ENCODE peak calls at places on chromosomes 11 and 22, in nine cellular contexts. P, A, J, R, D, F, M, L and G are unnamed samples.

GRCh38 chr22:41401781-41402648 is 20.3 kb downstream of the TEF start:
- DNase-seq in P (peak; percentile 36), A (peak; percentile 70), J (peak; percentile 57), R (peak; percentile 82), D (peak; percentile 82), F (peak; percentile 93), M (peak; percentile 76), L (no peak), G (no peak)

GRCh38 chr11:3735827-3736226 is 61.5 kb downstream of the NUP98 start:
- DNase-seq in P (no peak), A (no peak), J (no peak), R (no peak), D (no peak), F (no peak), M (no peak), L (no peak), G (no peak)

GRCh38 chr22:42919199-42919598 is 62.1 kb upstream of the ARFGAP3 start:
- DNase-seq in P (no peak), A (no peak), J (peak; percentile 43), R (no peak), D (no peak), F (no peak), M (no peak), L (peak; percentile 84), G (no peak)

GRCh38 chr11:71199226-71199815 is 53.1 kb downstream of the SHANK2 start:
- DNase-seq in P (no peak), A (no peak), J (no peak), R (peak; percentile 33), D (no peak), F (no peak), M (no peak), L (no peak), G (no peak)

GRCh38 chr11:118002541-118003019 is 16.4 kb downstream of the IL10RA start:
- DNase-seq in P (no peak), A (no peak), J (no peak), R (no peak), D (no peak), F (peak; percentile 68), M (peak; percentile 41), L (no peak), G (no peak)

GRCh38 chr11:33802414-33802950 is 28.2 kb upstream of the FBXO3 start:
- DNase-seq in P (peak; percentile 83), A (peak; percentile 63), J (peak; percentile 70), R (no peak), D (peak; percentile 49), F (peak; percentile 76), M (no peak), L (peak; percentile 95), G (no peak)

GRCh38 chr11:134574425-134574824 is 162.4 kb upstream of the B3GAT1 start:
- DNase-seq in P (no peak), A (no peak), J (no peak), R (no peak), D (no peak), F (no peak), M (peak; percentile 18), L (peak; percentile 33), G (peak; percentile 81)

GRCh38 chr22:22156348-22156715 is 88.3 kb upstream of the VPREB1 start:
- DNase-seq in P (no peak), A (no peak), J (no peak), R (no peak), D (no peak), F (no peak), M (no peak), L (no peak), G (no peak)

GRCh38 chr11:86938203-86938899 is 16.8 kb downstream of the FZD4 start:
- DNase-seq in P (no peak), A (no peak), J (no peak), R (no peak), D (no peak), F (no peak), M (no peak), L (no peak), G (no peak)

GRCh38 chr22:17283423-17283822 is 64.2 kb upstream of the ADA2 start:
- DNase-seq in P (no peak), A (no peak), J (no peak), R (no peak), D (no peak), F (no peak), M (no peak), L (peak; percentile 68), G (no peak)

GRCh38 chr22:45991108-45991507 is 14.1 kb upstream of the WNT7B start:
- DNase-seq in P (no peak), A (peak; percentile 72), J (no peak), R (no peak), D (no peak), F (no peak), M (no peak), L (no peak), G (no peak)

GRCh38 chr11:1829039-1829820 is 5.6 kb upstream of the SYT8 start:
- DNase-seq in P (no peak), A (no peak), J (no peak), R (no peak), D (no peak), F (no peak), M (no peak), L (no peak), G (no peak)

GRCh38 chr11:61816736-61817455 is at the start of gene FADS1:
- DNase-seq in P (peak; percentile 99), A (peak; percentile 96), J (peak; percentile 96), R (peak; percentile 76), D (peak; percentile 86), F (peak; percentile 92), M (peak; percentile 92), L (peak; percentile 98), G (no peak)
- TF ChIP-seq CTCF in P (peak; percentile 58), A (peak; percentile 46), J (peak; percentile 76), R (peak; percentile 44), D (peak; percentile 25), F (peak; percentile 63), M (peak; percentile 60), L (peak; percentile 76), G (no peak)

GRCh38 chr11:96342131-96342970 is 644 bp downstream of the MAML2 start:
- DNase-seq in P (no peak), A (no peak), J (no peak), R (no peak), D (no peak), F (no peak), M (no peak), L (no peak), G (no peak)

GRCh38 chr11:96341237-96342130 is 1.5 kb downstream of the MAML2 start:
- DNase-seq in P (no peak), A (peak; percentile 75), J (no peak), R (peak; percentile 74), D (peak; percentile 37), F (peak; percentile 33), M (no peak), L (peak; percentile 72), G (peak; percentile 89)

GRCh38 chr11:96338910-96339703 is 3.9 kb downstream of the MAML2 start:
- DNase-seq in P (no peak), A (no peak), J (no peak), R (no peak), D (no peak), F (peak; percentile 46), M (no peak), L (peak; percentile 61), G (no peak)

GRCh38 chr11:96339704-96340554 is 3.1 kb downstream of the MAML2 start:
- DNase-seq in P (no peak), A (no peak), J (no peak), R (no peak), D (no peak), F (no peak), M (no peak), L (no peak), G (no peak)

GRCh38 chr11:96340555-96340885 is 2.5 kb downstream of the MAML2 start:
- DNase-seq in P (no peak), A (no peak), J (no peak), R (no peak), D (no peak), F (no peak), M (no peak), L (no peak), G (no peak)
- H3K4me1 ChIP-seq in P (peaks cover 46% of the 10 kb centered on the region), A (peaks cover 15% of the 10 kb centered on the region), J (peaks cover 33% of the 10 kb centered on the region), R (peaks cover 13% of the 10 kb centered on the region), D (peaks cover 12% of the 10 kb centered on the region), F (peaks cover 37% of the 10 kb centered on the region), M (peaks cover 13% of the 10 kb centered on the region), L (peaks cover 2% of the 10 kb centered on the region), G (peaks cover 63% of the 10 kb centered on the region)

GRCh38 chr11:77411238-77411637 is 62.7 kb downstream of the PAK1 start:
- DNase-seq in P (peak; percentile 9), A (no peak), J (peak; percentile 22), R (peak; percentile 56), D (peak; percentile 29), F (peak; percentile 30), M (peak; percentile 34), L (peak; percentile 74), G (no peak)

GRCh38 chr11:77410076-77410827 is 63.6 kb downstream of the PAK1 start:
- DNase-seq in P (no peak), A (no peak), J (no peak), R (no peak), D (no peak), F (no peak), M (no peak), L (no peak), G (no peak)

GRCh38 chr11:77412814-77413213 is 61.1 kb downstream of the PAK1 start:
- DNase-seq in P (no peak), A (no peak), J (no peak), R (no peak), D (no peak), F (no peak), M (no peak), L (no peak), G (no peak)

GRCh38 chr11:77413850-77414249 is 60.0 kb downstream of the PAK1 start:
- DNase-seq in P (no peak), A (no peak), J (no peak), R (no peak), D (no peak), F (no peak), M (no peak), L (no peak), G (no peak)

DNA sequence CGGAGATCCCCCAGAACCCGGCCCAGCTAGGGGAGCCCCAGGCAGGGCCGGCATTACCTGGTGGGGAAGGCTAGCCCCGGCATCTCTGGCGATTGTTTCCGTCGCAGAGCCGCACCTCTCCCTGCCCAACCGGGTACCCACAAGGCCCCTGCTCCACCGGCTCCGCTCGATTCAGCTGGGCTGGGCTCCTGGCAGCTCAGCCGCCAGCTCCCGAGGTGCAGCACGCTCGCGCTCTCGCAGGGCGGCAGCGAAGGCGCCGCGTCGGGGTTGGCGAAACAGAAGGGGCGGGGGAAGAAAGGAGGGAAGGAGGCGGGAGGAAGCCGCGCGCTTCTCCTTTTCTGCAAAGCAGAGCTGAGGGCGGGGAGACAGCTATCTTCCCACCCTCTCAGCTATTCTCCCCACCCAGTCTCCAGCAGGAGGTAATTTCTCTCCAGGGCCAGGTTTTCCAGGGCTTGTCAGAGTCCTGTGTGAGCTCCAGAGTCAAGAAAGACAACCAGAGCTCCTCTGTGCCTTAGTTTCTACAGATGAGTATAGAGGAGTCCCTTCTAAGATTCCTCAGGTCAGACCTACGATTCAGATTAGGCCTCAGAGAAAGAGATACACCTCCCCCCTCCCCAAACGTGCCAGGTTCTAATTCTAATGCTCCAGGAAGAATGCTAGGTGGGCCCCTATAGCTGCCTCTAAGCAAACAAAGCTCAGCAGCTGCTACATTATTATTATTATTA is 62.0 kb downstream of the PAK1 start:
- DNase-seq in P (peak; percentile 86), A (peak; percentile 66), J (peak; percentile 80), R (peak; percentile 93), D (peak; percentile 86), F (peak; percentile 87), M (peak; percentile 87), L (peak; percentile 95), G (peak; percentile 90)
- TF ChIP-seq CTCF in P (no peak), A (no peak), J (no peak), R (no peak), D (no peak), F (peak; percentile 22), M (no peak), L (peak; percentile 18), G (no peak)

GRCh38 chr11:60917267-60917666 is 3.3 kb downstream of the TMEM109 start:
- DNase-seq in P (no peak), A (no peak), J (no peak), R (no peak), D (no peak), F (no peak), M (no peak), L (no peak), G (no peak)
- H3K4me1 ChIP-seq in P (peaks cover 5% of the 10 kb centered on the region), A (peaks cover 3% of the 10 kb centered on the region), J (peaks cover 24% of the 10 kb centered on the region), R (no peaks in the 10 kb centered on the region), D (peaks cover 9% of the 10 kb centered on the region), F (peaks cover 39% of the 10 kb centered on the region), M (peaks cover 12% of the 10 kb centered on the region), L (peaks cover 12% of the 10 kb centered on the region), G (peaks cover 56% of the 10 kb centered on the region)